ENCODE peak calls at places on chromosomes 4 and X, in four cellular contexts. B is H1, Z is GM12878, I is K562. U is an unnamed sample. For H3K4me1, the result is how much of the 10 kb centered on the place peaks cover.

GRCh38 chr4:183801460-183802168 is 103.5 kb upstream of the STOX2 start:
- DNase-seq in I (no peak), Z (no peak), B (no peak), U (no peak)

GRCh38 chrX:46367491-46367890 is 177.7 kb downstream of the ZNF674 start:
- DNase-seq in I (no peak), B (no peak), Z (no peak), U (no peak)

GRCh38 chr4:827209-828081 is 1.5 kb upstream of the CPLX1 start:
- DNase-seq in Z (no peak), I (no peak), B (no peak), U (no peak)

GRCh38 chr4:114383721-114384120 is 214.9 kb upstream of the UGT8 start:
- DNase-seq in I (no peak), B (no peak), Z (no peak), U (no peak)

GRCh38 chr4:44861756-44862155 is 135.4 kb upstream of the GNPDA2 start:
- DNase-seq in I (no peak), B (no peak), Z (no peak), U (no peak)

GRCh38 chr4:187558391-187558790 is 437.2 kb upstream of the ZFP42 start:
- DNase-seq in I (no peak), B (no peak), Z (no peak), U (no peak)

GRCh38 chr4:66014146-66014765 is 344.0 kb upstream of the EPHA5 start:
- DNase-seq in Z (no peak), I (no peak), B (peak), U (peak)

GRCh38 chrX:53486285-53486684 is 52.1 kb upstream of the HSD17B10 start:
- DNase-seq in B (no peak), Z (no peak), I (no peak), U (no peak)

GRCh38 chr4:141860974-141861373 is 224.6 kb downstream of the IL15 start:
- DNase-seq in Z (no peak), I (peak), B (no peak), U (no peak)

GRCh38 chr4:153365003-153365402 is 20.5 kb downstream of the MND1 start:
- DNase-seq in Z (no peak), I (no peak), B (no peak), U (no peak)

GRCh38 chrX:105126201-105126600 is 94.3 kb downstream of the TEX13A start:
- DNase-seq in B (no peak), Z (no peak), I (no peak), U (no peak)

GRCh38 chr4:16195209-16195608 is 31.1 kb downstream of the TAPT1 start:
- DNase-seq in B (no peak), Z (no peak), I (no peak), U (no peak)

GRCh38 chr4:16199132-16199531 is 27.1 kb downstream of the TAPT1 start:
- DNase-seq in Z (no peak), I (no peak), B (no peak), U (peak)

GRCh38 chr4:16198271-16198670 is 28.0 kb downstream of the TAPT1 start:
- DNase-seq in B (no peak), Z (no peak), I (no peak), U (no peak)

GRCh38 chr4:16196482-16197393 is 29.5 kb downstream of the TAPT1 start:
- DNase-seq in B (no peak), Z (peak), I (no peak), U (peak)

DNA sequence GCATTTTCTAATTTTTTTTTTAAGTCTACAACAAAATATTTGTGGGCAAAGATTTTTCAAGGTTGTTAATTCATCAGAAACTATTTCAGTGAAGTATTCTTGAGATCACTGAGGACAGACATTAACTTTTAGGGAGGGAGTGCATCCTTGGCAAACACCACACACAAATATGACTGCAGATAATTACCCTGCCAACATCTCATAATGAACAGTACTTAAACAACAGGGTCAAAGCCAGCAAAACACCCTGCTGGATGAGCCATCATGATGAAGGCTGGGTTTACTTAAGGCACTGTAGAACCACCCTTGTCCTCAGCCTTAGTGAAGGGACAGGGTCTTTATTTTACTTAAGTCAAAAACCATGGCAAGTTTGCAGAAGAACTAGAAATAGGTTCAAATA is 28.4 kb downstream of the TAPT1 start:
- DNase-seq in Z (no peak), I (no peak), B (no peak), U (no peak)
- TF ChIP-seq HDAC6 in Z (no peak), I (no peak), B (no peak), U (no peak)

DNA sequence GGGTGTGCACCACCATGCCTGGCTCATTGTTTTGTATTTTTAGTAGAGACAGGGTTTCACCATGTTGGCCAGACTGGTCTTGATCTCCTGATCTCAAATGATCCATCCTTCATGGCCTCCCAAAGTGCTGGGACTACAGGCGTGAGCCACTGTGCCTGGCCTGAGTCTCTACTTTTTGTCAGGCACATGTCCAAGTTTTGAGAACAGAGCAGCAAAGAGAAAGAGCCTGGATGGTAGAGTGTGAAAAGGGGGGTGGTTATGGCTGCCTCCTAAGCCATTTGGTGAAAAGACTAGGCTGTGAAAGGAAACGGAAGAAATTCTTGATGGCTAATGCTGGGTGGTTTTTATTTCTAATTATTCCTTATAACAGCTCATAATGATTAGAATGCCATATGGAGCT is 63.4 kb downstream of the GAB1 start:
- DNase-seq in Z (no peak), B (no peak), I (no peak), U (no peak)
- H3K4me1 ChIP-seq in Z (under half), B (under half), I (under half), U (under half)

GRCh38 chr4:143458966-143459365 is 54.5 kb upstream of the SMARCA5 start:
- DNase-seq in I (no peak), B (no peak), Z (no peak), U (no peak)

GRCh38 chr4:143455211-143455610 is 58.3 kb upstream of the SMARCA5 start:
- DNase-seq in I (no peak), B (no peak), Z (no peak), U (no peak)
- TF ChIP-seq HDAC6 in I (no peak), B (no peak), Z (no peak), U (no peak)

DNA sequence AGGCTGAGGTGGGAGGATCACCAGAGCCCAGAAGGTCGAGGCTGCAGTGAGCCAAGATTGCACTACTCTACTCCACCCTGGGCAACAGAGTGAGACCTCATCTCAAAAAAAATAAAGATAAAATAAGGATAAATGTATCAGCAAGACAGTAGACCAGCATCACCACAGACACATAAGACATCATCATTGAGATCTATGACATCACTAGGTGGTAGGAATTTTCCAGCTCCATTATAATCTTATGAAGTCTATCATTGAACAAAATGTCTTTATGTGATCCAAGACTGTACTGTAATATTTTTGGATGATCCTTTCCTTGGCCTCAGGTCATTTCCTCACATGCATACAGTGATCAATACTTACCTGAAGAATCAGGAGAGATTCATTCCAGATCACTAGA is 8.3 kb upstream of the FAM200B start:
- DNase-seq in I (no peak), Z (no peak), B (no peak), U (no peak)
- H3K4me1 ChIP-seq in I (under half), Z (under half), B (under half), U (under half)

DNA sequence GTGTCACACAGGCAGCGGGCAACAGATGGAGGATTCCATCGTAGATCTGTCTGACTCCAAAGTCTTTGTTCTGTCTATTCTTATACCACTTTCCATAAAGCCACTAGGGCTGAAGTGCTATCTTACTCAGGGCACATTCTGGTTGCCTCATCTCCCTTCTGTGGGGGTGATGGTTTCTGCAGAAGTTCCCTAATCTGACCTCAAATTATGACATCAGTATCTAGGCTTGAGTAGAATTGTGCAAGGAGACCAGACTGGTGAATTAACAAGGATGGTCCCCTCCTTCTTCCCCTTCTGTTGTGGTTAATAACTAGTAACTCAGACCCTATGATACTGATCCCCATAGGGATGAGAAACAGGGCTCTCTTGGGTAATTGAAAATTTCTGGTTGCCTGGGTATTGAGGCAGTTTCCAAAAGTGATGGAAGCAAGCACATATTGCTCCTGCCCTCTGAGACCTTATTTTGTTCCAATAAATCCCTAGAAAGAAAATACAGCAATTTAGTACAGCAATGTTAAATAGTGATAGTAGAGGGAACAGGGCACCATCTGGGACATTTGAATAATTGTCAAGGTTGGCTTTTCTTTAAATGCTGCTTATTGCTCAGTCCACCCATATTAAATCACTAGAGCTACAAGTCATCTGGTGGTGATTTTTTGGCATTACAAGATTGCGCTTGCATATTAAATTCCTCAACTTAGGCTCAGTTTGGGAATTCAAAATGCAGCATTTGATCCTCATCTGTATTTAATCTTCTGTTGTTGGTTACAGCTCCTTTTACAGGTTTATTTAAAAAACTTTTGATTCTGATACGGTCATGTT is 57.3 kb upstream of the AP1S2 start:
- DNase-seq in B (no peak), I (peak), Z (no peak), U (no peak)
- TF ChIP-seq HDAC6 in B (no peak), I (no peak), Z (no peak), U (no peak)

U was measured in HepG2.